ENCODE peak calls at places on chromosome 3, in six cellular contexts. One of them, this sample, is unnamed.

GRCh38 chr3:52174896-52175295 is 20.7 kb upstream of the POC1A start:
- DNase-seq in endothelial cell: no peak
- DNase-seq in activated CD4-positive, alpha-beta T cell treated with anti-CD3 and anti-CD28 coated beads for 24 hours: no peak
- DNase-seq in T1000: no peak
- DNase-seq in pancreas: no peak
- DNase-seq in effector CD4-positive, alpha-beta T cell: no peak
- DNase-seq in this sample: no peak

GRCh38 chr3:39291903-39292329 is 12.1 kb upstream of the CX3CR1 start:
- DNase-seq in endothelial cell: peak
- DNase-seq in activated CD4-positive, alpha-beta T cell treated with anti-CD3 and anti-CD28 coated beads for 24 hours: peak
- DNase-seq in T1000: peak
- DNase-seq in pancreas: peak
- DNase-seq in effector CD4-positive, alpha-beta T cell: peak
- DNase-seq in this sample: peak

GRCh38 chr3:12807960-12808359 is 11.5 kb downstream of the CAND2 start:
- DNase-seq in endothelial cell: no peak
- DNase-seq in activated CD4-positive, alpha-beta T cell treated with anti-CD3 and anti-CD28 coated beads for 24 hours: no peak
- DNase-seq in T1000: no peak
- DNase-seq in pancreas: no peak
- DNase-seq in effector CD4-positive, alpha-beta T cell: no peak
- DNase-seq in this sample: no peak

GRCh38 chr3:14862303-14862660 is 43.5 kb downstream of the FGD5 start:
- DNase-seq in endothelial cell: no peak
- DNase-seq in activated CD4-positive, alpha-beta T cell treated with anti-CD3 and anti-CD28 coated beads for 24 hours: no peak
- DNase-seq in T1000: no peak
- DNase-seq in pancreas: no peak
- DNase-seq in effector CD4-positive, alpha-beta T cell: no peak
- DNase-seq in this sample: no peak

GRCh38 chr3:85164446-85164845 is 205.7 kb downstream of the CADM2 start:
- DNase-seq in endothelial cell: no peak
- DNase-seq in activated CD4-positive, alpha-beta T cell treated with anti-CD3 and anti-CD28 coated beads for 24 hours: no peak
- DNase-seq in T1000: no peak
- DNase-seq in pancreas: no peak
- DNase-seq in effector CD4-positive, alpha-beta T cell: no peak
- DNase-seq in this sample: no peak

GRCh38 chr3:923161-923910 is 169.5 kb upstream of the CNTN6 start:
- DNase-seq in endothelial cell: no peak
- DNase-seq in activated CD4-positive, alpha-beta T cell treated with anti-CD3 and anti-CD28 coated beads for 24 hours: no peak
- DNase-seq in T1000: no peak
- DNase-seq in pancreas: no peak
- DNase-seq in effector CD4-positive, alpha-beta T cell: no peak
- DNase-seq in this sample: no peak

GRCh38 chr3:14181253-14181652 is 2.6 kb downstream of the LSM3 start:
- DNase-seq in endothelial cell: no peak
- DNase-seq in activated CD4-positive, alpha-beta T cell treated with anti-CD3 and anti-CD28 coated beads for 24 hours: no peak
- DNase-seq in T1000: no peak
- DNase-seq in pancreas: no peak
- DNase-seq in effector CD4-positive, alpha-beta T cell: no peak
- DNase-seq in this sample: no peak

GRCh38 chr3:81419196-81419595 is 342.2 kb downstream of the GBE1 start:
- DNase-seq in endothelial cell: no peak
- DNase-seq in activated CD4-positive, alpha-beta T cell treated with anti-CD3 and anti-CD28 coated beads for 24 hours: no peak
- DNase-seq in T1000: no peak
- DNase-seq in pancreas: no peak
- DNase-seq in effector CD4-positive, alpha-beta T cell: no peak
- DNase-seq in this sample: no peak

GRCh38 chr3:126567696-126568438 is 9.1 kb upstream of the C3orf22 start:
- DNase-seq in endothelial cell: no peak
- DNase-seq in activated CD4-positive, alpha-beta T cell treated with anti-CD3 and anti-CD28 coated beads for 24 hours: no peak
- DNase-seq in T1000: no peak
- DNase-seq in pancreas: no peak
- DNase-seq in effector CD4-positive, alpha-beta T cell: no peak
- DNase-seq in this sample: no peak

GRCh38 chr3:13790376-13791219 is 89.3 kb downstream of the WNT7A start:
- DNase-seq in endothelial cell: no peak
- DNase-seq in activated CD4-positive, alpha-beta T cell treated with anti-CD3 and anti-CD28 coated beads for 24 hours: no peak
- DNase-seq in T1000: no peak
- DNase-seq in pancreas: no peak
- DNase-seq in effector CD4-positive, alpha-beta T cell: no peak
- DNase-seq in this sample: no peak

GRCh38 chr3:138328341-138328740 is 1.3 kb downstream of the NME9 start:
- DNase-seq in endothelial cell: no peak
- DNase-seq in activated CD4-positive, alpha-beta T cell treated with anti-CD3 and anti-CD28 coated beads for 24 hours: no peak
- DNase-seq in T1000: no peak
- DNase-seq in pancreas: no peak
- DNase-seq in effector CD4-positive, alpha-beta T cell: no peak
- DNase-seq in this sample: no peak

GRCh38 chr3:141796436-141797166 is 33.4 kb downstream of the GRK7 start:
- DNase-seq in endothelial cell: no peak
- DNase-seq in activated CD4-positive, alpha-beta T cell treated with anti-CD3 and anti-CD28 coated beads for 24 hours: peak
- DNase-seq in T1000: no peak
- DNase-seq in pancreas: no peak
- DNase-seq in effector CD4-positive, alpha-beta T cell: peak
- DNase-seq in this sample: no peak

GRCh38 chr3:78267235-78267634 is 1227.3 kb downstream of the ROBO2 start:
- DNase-seq in endothelial cell: no peak
- DNase-seq in activated CD4-positive, alpha-beta T cell treated with anti-CD3 and anti-CD28 coated beads for 24 hours: no peak
- DNase-seq in T1000: no peak
- DNase-seq in pancreas: no peak
- DNase-seq in effector CD4-positive, alpha-beta T cell: no peak
- DNase-seq in this sample: no peak

GRCh38 chr3:117665311-117665710 is 955.7 kb downstream of the TUSC7 start:
- DNase-seq in endothelial cell: no peak
- DNase-seq in activated CD4-positive, alpha-beta T cell treated with anti-CD3 and anti-CD28 coated beads for 24 hours: no peak
- DNase-seq in T1000: no peak
- DNase-seq in pancreas: peak
- DNase-seq in effector CD4-positive, alpha-beta T cell: no peak
- DNase-seq in this sample: no peak

GRCh38 chr3:113264249-113264648 is 52.9 kb downstream of the BOC start:
- DNase-seq in endothelial cell: no peak
- DNase-seq in activated CD4-positive, alpha-beta T cell treated with anti-CD3 and anti-CD28 coated beads for 24 hours: no peak
- DNase-seq in T1000: no peak
- DNase-seq in pancreas: peak
- DNase-seq in effector CD4-positive, alpha-beta T cell: no peak
- DNase-seq in this sample: no peak

GRCh38 chr3:118884748-118885206 is 149.9 kb downstream of the IGSF11 start:
- DNase-seq in endothelial cell: peak
- DNase-seq in activated CD4-positive, alpha-beta T cell treated with anti-CD3 and anti-CD28 coated beads for 24 hours: peak
- DNase-seq in T1000: peak
- DNase-seq in pancreas: peak
- DNase-seq in effector CD4-positive, alpha-beta T cell: peak
- DNase-seq in this sample: no peak

GRCh38 chr3:143001034-143001368 is 369 bp upstream of the U2SURP start:
- DNase-seq in endothelial cell: no peak
- DNase-seq in activated CD4-positive, alpha-beta T cell treated with anti-CD3 and anti-CD28 coated beads for 24 hours: peak
- DNase-seq in T1000: no peak
- DNase-seq in pancreas: no peak
- DNase-seq in effector CD4-positive, alpha-beta T cell: no peak
- DNase-seq in this sample: no peak

GRCh38 chr3:52331091-52331490 is 15.0 kb downstream of the DNAH1 start:
- DNase-seq in endothelial cell: no peak
- DNase-seq in activated CD4-positive, alpha-beta T cell treated with anti-CD3 and anti-CD28 coated beads for 24 hours: no peak
- DNase-seq in T1000: no peak
- DNase-seq in pancreas: no peak
- DNase-seq in effector CD4-positive, alpha-beta T cell: no peak
- DNase-seq in this sample: no peak

This sample was measured in D721Med.